ENCODE peak calls at places on chromosomes 7 and 10, in six cellular contexts. X is HEK293T; T is activated CD8-positive, alpha-beta memory T cell treated with anti-CD3 and anti-CD28 coated beads for 24 hours; D is globus pallidus; M is stimulated activated CD4-positive, alpha-beta T cell treated with anti-CD3 and anti-CD28 coated beads, Interleukin-2, amount 100 ng/mL, for 48 hours; B is stimulated activated CD8-positive, alpha-beta memory T cell treated with anti-CD3 and anti-CD28 coated beads, Interleukin-15, amount 100 ng/mL, for 24 hours. O is an unnamed sample.
A peak's percentile ranks its signal among the peaks of the same experiment; 100 is the strongest.

GRCh38 chr7:106419455-106420182 is 134.8 kb upstream of the NAMPT start:
- DNase-seq in X (no peak), T (no peak), D (no peak), M (no peak), B (no peak), O (no peak)

GRCh38 chr7:137579913-137580640 is 236.5 kb upstream of the PTN start:
- DNase-seq in X (no peak), T (no peak), D (no peak), M (no peak), B (no peak), O (no peak)

GRCh38 chr10:70495691-70496261 is 17.2 kb downstream of the PALD1 start:
- DNase-seq in X (no peak), T (no peak), D (no peak), M (no peak), B (no peak), O (no peak)

GRCh38 chr10:100828744-100829102 is 83.3 kb downstream of the PAX2 start:
- DNase-seq in X (no peak), T (no peak), D (no peak), M (no peak), B (no peak), O (no peak)

GRCh38 chr10:36173364-36173763 is 531.3 kb upstream of the FZD8 start:
- DNase-seq in X (no peak), T (no peak), D (no peak), M (no peak), B (no peak), O (no peak)

GRCh38 chr10:101611506-101611905 is 23.4 kb downstream of the DPCD start:
- DNase-seq in X (no peak), T (no peak), D (no peak), M (no peak), B (no peak), O (peak; percentile 13)

GRCh38 chr7:141053626-141054025 is 20.2 kb upstream of the TMEM178B start:
- DNase-seq in X (no peak), T (peak; percentile 73), D (no peak), M (peak; percentile 33), B (no peak), O (no peak)

GRCh38 chr10:45514283-45515270 is 140.6 kb downstream of the ALOX5 start:
- DNase-seq in X (no peak), T (no peak), D (peak; percentile 80), M (no peak), B (no peak), O (no peak)

GRCh38 chr10:70592186-70592735 is 10.3 kb downstream of the PRF1 start:
- DNase-seq in X (no peak), T (no peak), D (no peak), M (no peak), B (no peak), O (no peak)

GRCh38 chr10:91006752-91007346 is 86.0 kb upstream of the ANKRD1 start:
- DNase-seq in X (no peak), T (no peak), D (peak; percentile 50), M (no peak), B (no peak), O (no peak)

GRCh38 chr10:122692744-122693143 is 6.9 kb downstream of the C10orf120 start:
- DNase-seq in X (no peak), T (no peak), D (no peak), M (no peak), B (no peak), O (no peak)

GRCh38 chr10:28853195-28853594 is 175.9 kb downstream of the BAMBI start:
- DNase-seq in X (no peak), T (no peak), D (no peak), M (no peak), B (no peak), O (no peak)

GRCh38 chr7:25777969-25778767 is 373.8 kb upstream of the NFE2L3 start:
- DNase-seq in X (peak; percentile 21), T (no peak), D (no peak), M (no peak), B (no peak), O (no peak)

GRCh38 chr10:42769653-42770052 is 12.9 kb upstream of the BMS1 start:
- DNase-seq in X (no peak), T (no peak), D (no peak), M (no peak), B (no peak), O (no peak)

GRCh38 chr7:2151801-2152612 is 80.7 kb downstream of the MAD1L1 start:
- DNase-seq in X (no peak), T (no peak), D (no peak), M (no peak), B (no peak), O (no peak)

GRCh38 chr10:102673961-102674511 is 29.8 kb downstream of the TRIM8 start:
- DNase-seq in X (no peak), T (peak; percentile 79), D (peak; percentile 63), M (peak; percentile 48), B (no peak), O (peak; percentile 23)

GRCh38 chr10:67017218-67017617 is 91.4 kb downstream of the LRRTM3 start:
- DNase-seq in X (no peak), T (no peak), D (no peak), M (no peak), B (no peak), O (no peak)

GRCh38 chr10:133177380-133178157 is 17.6 kb downstream of the KNDC1 start:
- DNase-seq in X (no peak), T (no peak), D (no peak), M (no peak), B (no peak), O (no peak)

GRCh38 chr7:3399858-3400257 is 98.8 kb downstream of the SDK1 start:
- DNase-seq in X (no peak), T (no peak), D (no peak), M (no peak), B (no peak), O (peak; percentile 25)

GRCh38 chr10:9331583-9332008 is 1277.1 kb downstream of the GATA3 start:
- DNase-seq in X (peak; percentile 27), T (no peak), D (peak; percentile 29), M (no peak), B (no peak), O (no peak)

GRCh38 chr10:111429288-111430028 is 352.6 kb downstream of the ADRA2A start:
- DNase-seq in X (no peak), T (no peak), D (no peak), M (no peak), B (no peak), O (no peak)

GRCh38 chr10:97553575-97554100 is 18.9 kb upstream of the ANKRD2 start:
- DNase-seq in X (peak; percentile 82), T (peak; percentile 85), D (peak; percentile 77), M (peak; percentile 57), B (no peak), O (peak; percentile 47)

GRCh38 chr7:64045301-64046040 is at the start of gene ZNF727:
- DNase-seq in X (no peak), T (no peak), D (peak; percentile 96), M (no peak), B (peak; percentile 1), O (no peak)